ENCODE peak calls at places on chromosomes 1 and 21, in six cellular contexts. One of them, this sample, is unnamed.

GRCh38 chr1:201346337-201346939 is 31.0 kb downstream of the TNNT2 start:
- DNase-seq in Right ventricle myocardium superior: peak; percentile 37
- DNase-seq in RCC 7860: peak; percentile 27
- DNase-seq in erythroblast: peak; percentile 35
- DNase-seq in anterior cingulate cortex: no peak
- DNase-seq in CD8-positive, alpha-beta memory T cell: no peak
- DNase-seq in this sample: peak; percentile 16

GRCh38 chr1:25037174-25038074 is 107.3 kb upstream of the RUNX3 start:
- DNase-seq in Right ventricle myocardium superior: peak; percentile 43
- DNase-seq in RCC 7860: peak; percentile 33
- DNase-seq in erythroblast: peak; percentile 52
- DNase-seq in anterior cingulate cortex: no peak
- DNase-seq in CD8-positive, alpha-beta memory T cell: peak; percentile 42
- DNase-seq in this sample: no peak

GRCh38 chr21:42621166-42621827 is 32.1 kb upstream of the PDE9A start:
- DNase-seq in Right ventricle myocardium superior: no peak
- DNase-seq in RCC 7860: no peak
- DNase-seq in erythroblast: no peak
- DNase-seq in anterior cingulate cortex: no peak
- DNase-seq in CD8-positive, alpha-beta memory T cell: no peak
- DNase-seq in this sample: no peak

GRCh38 chr21:15309022-15309590 is 244.3 kb upstream of the NRIP1 start:
- DNase-seq in Right ventricle myocardium superior: no peak
- DNase-seq in RCC 7860: no peak
- DNase-seq in erythroblast: no peak
- DNase-seq in anterior cingulate cortex: no peak
- DNase-seq in CD8-positive, alpha-beta memory T cell: no peak
- DNase-seq in this sample: no peak

GRCh38 chr21:39676054-39676771 is 63.5 kb downstream of the B3GALT5 start:
- DNase-seq in Right ventricle myocardium superior: peak; percentile 56
- DNase-seq in RCC 7860: peak; percentile 89
- DNase-seq in erythroblast: no peak
- DNase-seq in anterior cingulate cortex: no peak
- DNase-seq in CD8-positive, alpha-beta memory T cell: no peak
- DNase-seq in this sample: no peak

GRCh38 chr21:40837456-40837855 is 9.5 kb downstream of the DSCAM start:
- DNase-seq in Right ventricle myocardium superior: no peak
- DNase-seq in RCC 7860: no peak
- DNase-seq in erythroblast: no peak
- DNase-seq in anterior cingulate cortex: no peak
- DNase-seq in CD8-positive, alpha-beta memory T cell: no peak
- DNase-seq in this sample: no peak

GRCh38 chr1:108692724-108693655 is 880 bp downstream of the PRPF38B start:
- DNase-seq in Right ventricle myocardium superior: peak; percentile 51
- DNase-seq in RCC 7860: peak; percentile 57
- DNase-seq in erythroblast: peak; percentile 91
- DNase-seq in anterior cingulate cortex: no peak
- DNase-seq in CD8-positive, alpha-beta memory T cell: peak; percentile 70
- DNase-seq in this sample: peak; percentile 50

GRCh38 chr1:62589321-62589720 is 8.0 kb upstream of the ANGPTL3 start:
- DNase-seq in Right ventricle myocardium superior: no peak
- DNase-seq in RCC 7860: no peak
- DNase-seq in erythroblast: no peak
- DNase-seq in anterior cingulate cortex: no peak
- DNase-seq in CD8-positive, alpha-beta memory T cell: no peak
- DNase-seq in this sample: no peak

GRCh38 chr1:41322835-41323234 is 38.4 kb upstream of the FOXO6 start:
- DNase-seq in Right ventricle myocardium superior: peak; percentile 71
- DNase-seq in RCC 7860: peak; percentile 33
- DNase-seq in erythroblast: peak; percentile 49
- DNase-seq in anterior cingulate cortex: no peak
- DNase-seq in CD8-positive, alpha-beta memory T cell: no peak
- DNase-seq in this sample: no peak

GRCh38 chr1:79657916-79658662 is 651.6 kb upstream of the ADGRL4 start:
- DNase-seq in Right ventricle myocardium superior: no peak
- DNase-seq in RCC 7860: no peak
- DNase-seq in erythroblast: no peak
- DNase-seq in anterior cingulate cortex: no peak
- DNase-seq in CD8-positive, alpha-beta memory T cell: no peak
- DNase-seq in this sample: no peak

GRCh38 chr21:42148584-42148983 is 70.4 kb upstream of the ABCG1 start:
- DNase-seq in Right ventricle myocardium superior: no peak
- DNase-seq in RCC 7860: no peak
- DNase-seq in erythroblast: no peak
- DNase-seq in anterior cingulate cortex: no peak
- DNase-seq in CD8-positive, alpha-beta memory T cell: no peak
- DNase-seq in this sample: no peak

GRCh38 chr1:158177705-158178450 is 2.8 kb upstream of the CD1D start:
- DNase-seq in Right ventricle myocardium superior: peak; percentile 97
- DNase-seq in RCC 7860: no peak
- DNase-seq in erythroblast: peak; percentile 82
- DNase-seq in anterior cingulate cortex: peak; percentile 24
- DNase-seq in CD8-positive, alpha-beta memory T cell: no peak
- DNase-seq in this sample: peak; percentile 82

GRCh38 chr1:70790232-70790923 is 257.2 kb downstream of the PTGER3 start:
- DNase-seq in Right ventricle myocardium superior: no peak
- DNase-seq in RCC 7860: no peak
- DNase-seq in erythroblast: no peak
- DNase-seq in anterior cingulate cortex: no peak
- DNase-seq in CD8-positive, alpha-beta memory T cell: no peak
- DNase-seq in this sample: no peak

GRCh38 chr1:116739371-116740007 is 14.7 kb upstream of the CD2 start:
- DNase-seq in Right ventricle myocardium superior: no peak
- DNase-seq in RCC 7860: no peak
- DNase-seq in erythroblast: no peak
- DNase-seq in anterior cingulate cortex: no peak
- DNase-seq in CD8-positive, alpha-beta memory T cell: no peak
- DNase-seq in this sample: no peak

GRCh38 chr21:34996304-34997081 is 52.6 kb downstream of the RUNX1 start:
- DNase-seq in Right ventricle myocardium superior: peak; percentile 40
- DNase-seq in RCC 7860: no peak
- DNase-seq in erythroblast: peak; percentile 54
- DNase-seq in anterior cingulate cortex: no peak
- DNase-seq in CD8-positive, alpha-beta memory T cell: no peak
- DNase-seq in this sample: no peak

GRCh38 chr21:39602076-39602689 is 10.6 kb upstream of the B3GALT5 start:
- DNase-seq in Right ventricle myocardium superior: no peak
- DNase-seq in RCC 7860: no peak
- DNase-seq in erythroblast: no peak
- DNase-seq in anterior cingulate cortex: no peak
- DNase-seq in CD8-positive, alpha-beta memory T cell: no peak
- DNase-seq in this sample: no peak

GRCh38 chr1:100921110-100921706 is 25.3 kb downstream of the SLC30A7 start:
- DNase-seq in Right ventricle myocardium superior: no peak
- DNase-seq in RCC 7860: peak; percentile 49
- DNase-seq in erythroblast: peak; percentile 82
- DNase-seq in anterior cingulate cortex: no peak
- DNase-seq in CD8-positive, alpha-beta memory T cell: no peak
- DNase-seq in this sample: no peak

GRCh38 chr1:167601442-167602380 is 28.3 kb upstream of the RCSD1 start:
- DNase-seq in Right ventricle myocardium superior: peak; percentile 74
- DNase-seq in RCC 7860: no peak
- DNase-seq in erythroblast: peak; percentile 7
- DNase-seq in anterior cingulate cortex: no peak
- DNase-seq in CD8-positive, alpha-beta memory T cell: no peak
- DNase-seq in this sample: no peak

GRCh38 chr1:173360478-173361063 is 116.6 kb upstream of the PRDX6 start:
- DNase-seq in Right ventricle myocardium superior: no peak
- DNase-seq in RCC 7860: no peak
- DNase-seq in erythroblast: no peak
- DNase-seq in anterior cingulate cortex: no peak
- DNase-seq in CD8-positive, alpha-beta memory T cell: no peak
- DNase-seq in this sample: no peak

GRCh38 chr21:45301521-45302081 is 13.9 kb upstream of the POFUT2 start:
- DNase-seq in Right ventricle myocardium superior: no peak
- DNase-seq in RCC 7860: no peak
- DNase-seq in erythroblast: no peak
- DNase-seq in anterior cingulate cortex: no peak
- DNase-seq in CD8-positive, alpha-beta memory T cell: no peak
- DNase-seq in this sample: no peak

GRCh38 chr1:61680500-61680899 is 44.4 kb downstream of the TM2D1 start:
- DNase-seq in Right ventricle myocardium superior: no peak
- DNase-seq in RCC 7860: no peak
- DNase-seq in erythroblast: no peak
- DNase-seq in anterior cingulate cortex: no peak
- DNase-seq in CD8-positive, alpha-beta memory T cell: no peak
- DNase-seq in this sample: no peak

GRCh38 chr1:177077734-177078489 is 86.6 kb downstream of the ASTN1 start:
- DNase-seq in Right ventricle myocardium superior: no peak
- DNase-seq in RCC 7860: peak; percentile 60
- DNase-seq in erythroblast: no peak
- DNase-seq in anterior cingulate cortex: no peak
- DNase-seq in CD8-positive, alpha-beta memory T cell: no peak
- DNase-seq in this sample: no peak

GRCh38 chr1:94092210-94092613 is 28.7 kb downstream of the ABCA4 start:
- DNase-seq in Right ventricle myocardium superior: no peak
- DNase-seq in RCC 7860: peak; percentile 38
- DNase-seq in erythroblast: no peak
- DNase-seq in anterior cingulate cortex: no peak
- DNase-seq in CD8-positive, alpha-beta memory T cell: no peak
- DNase-seq in this sample: no peak

GRCh38 chr1:209435654-209436566 is 147.6 kb upstream of the CAMK1G start:
- DNase-seq in Right ventricle myocardium superior: peak; percentile 73
- DNase-seq in RCC 7860: peak; percentile 79
- DNase-seq in erythroblast: peak; percentile 55
- DNase-seq in anterior cingulate cortex: peak; percentile 56
- DNase-seq in CD8-positive, alpha-beta memory T cell: peak; percentile 2
- DNase-seq in this sample: peak; percentile 52

GRCh38 chr1:184866991-184867788 is 107.1 kb downstream of the NIBAN1 start:
- DNase-seq in Right ventricle myocardium superior: no peak
- DNase-seq in RCC 7860: peak; percentile 82
- DNase-seq in erythroblast: no peak
- DNase-seq in anterior cingulate cortex: no peak
- DNase-seq in CD8-positive, alpha-beta memory T cell: peak; percentile 40
- DNase-seq in this sample: no peak

GRCh38 chr1:187862506-187862905 is 1033.8 kb downstream of the PLA2G4A start:
- DNase-seq in Right ventricle myocardium superior: no peak
- DNase-seq in RCC 7860: no peak
- DNase-seq in erythroblast: no peak
- DNase-seq in anterior cingulate cortex: no peak
- DNase-seq in CD8-positive, alpha-beta memory T cell: no peak
- DNase-seq in this sample: no peak

GRCh38 chr1:5814046-5814619 is 178.1 kb downstream of the NPHP4 start:
- DNase-seq in Right ventricle myocardium superior: no peak
- DNase-seq in RCC 7860: no peak
- DNase-seq in erythroblast: no peak
- DNase-seq in anterior cingulate cortex: no peak
- DNase-seq in CD8-positive, alpha-beta memory T cell: no peak
- DNase-seq in this sample: no peak

GRCh38 chr1:29713857-29714256 is 477.5 kb downstream of the PTPRU start:
- DNase-seq in Right ventricle myocardium superior: no peak
- DNase-seq in RCC 7860: no peak
- DNase-seq in erythroblast: no peak
- DNase-seq in anterior cingulate cortex: no peak
- DNase-seq in CD8-positive, alpha-beta memory T cell: no peak
- DNase-seq in this sample: no peak

GRCh38 chr1:106619080-106619826 is 437.2 kb upstream of the PRMT6 start:
- DNase-seq in Right ventricle myocardium superior: no peak
- DNase-seq in RCC 7860: no peak
- DNase-seq in erythroblast: no peak
- DNase-seq in anterior cingulate cortex: no peak
- DNase-seq in CD8-positive, alpha-beta memory T cell: no peak
- DNase-seq in this sample: no peak

GRCh38 chr1:82062206-82062605 is 261.5 kb downstream of the ADGRL2 start:
- DNase-seq in Right ventricle myocardium superior: no peak
- DNase-seq in RCC 7860: peak; percentile 49
- DNase-seq in erythroblast: no peak
- DNase-seq in anterior cingulate cortex: no peak
- DNase-seq in CD8-positive, alpha-beta memory T cell: no peak
- DNase-seq in this sample: no peak

GRCh38 chr1:221439008-221439733 is 302.7 kb downstream of the DUSP10 start:
- DNase-seq in Right ventricle myocardium superior: no peak
- DNase-seq in RCC 7860: peak; percentile 99
- DNase-seq in erythroblast: peak; percentile 7
- DNase-seq in anterior cingulate cortex: no peak
- DNase-seq in CD8-positive, alpha-beta memory T cell: peak; percentile 5
- DNase-seq in this sample: no peak